ENCODE peak calls at places on chromosomes 6 and 20, in nine cellular contexts. C is effector CD8-positive, alpha-beta T cell; V is A549; U is ureter; B is C1 segment of cervical spinal cord; A is amniotic stem cell; G is sciatic nerve; H is breast epithelium; T is stimulated activated CD4-positive, alpha-beta T cell treated with anti-CD3 and anti-CD28 coated beads, Interleukin-1b, Interleukin-23, amount 100 ng/mL, for 1 hour. Q is an unnamed sample.

GRCh38 chr6:107493158-107494057 is 3.5 kb downstream of the SOBP start:
- DNase-seq in C (no peak), V (no peak), U (no peak), B (peak), A (no peak), G (no peak), H (no peak), T (no peak), Q (no peak)

GRCh38 chr20:50510706-50511401 is 671 bp downstream of the PTPN1 start:
- DNase-seq in C (no peak), V (no peak), U (no peak), B (peak), A (no peak), G (peak), H (no peak), T (no peak), Q (peak)

GRCh38 chr20:44087857-44088120 is 99.2 kb downstream of the JPH2 start:
- DNase-seq in C (no peak), V (no peak), U (no peak), B (no peak), A (no peak), G (no peak), H (no peak), T (no peak), Q (no peak)

GRCh38 chr6:3812596-3812995 is 36.6 kb upstream of the FAM50B start:
- DNase-seq in C (no peak), V (no peak), U (no peak), B (no peak), A (no peak), G (no peak), H (no peak), T (no peak), Q (no peak)

GRCh38 chr6:160174681-160175080 is 53.1 kb downstream of the SLC22A1 start:
- DNase-seq in C (no peak), V (no peak), U (no peak), B (no peak), A (no peak), G (no peak), H (no peak), T (no peak), Q (no peak)

GRCh38 chr6:7087491-7087979 is 20.2 kb upstream of the RREB1 start:
- DNase-seq in C (no peak), V (no peak), U (no peak), B (no peak), A (no peak), G (no peak), H (no peak), T (no peak), Q (peak)

GRCh38 chr20:63574156-63574828 is at the start of gene HELZ2:
- DNase-seq in C (peak), V (no peak), U (peak), B (no peak), A (peak), G (peak), H (peak), T (no peak), Q (peak)

GRCh38 chr6:32692019-32692418 is 25.6 kb upstream of the HLA-DQB1 start:
- DNase-seq in C (peak), V (peak), U (peak), B (no peak), A (no peak), G (no peak), H (no peak), T (no peak), Q (peak)

GRCh38 chr20:16475225-16475624 is 98.0 kb downstream of the KIF16B start:
- DNase-seq in C (no peak), V (peak), U (no peak), B (no peak), A (no peak), G (no peak), H (no peak), T (no peak), Q (no peak)

GRCh38 chr6:10999994-11000393 is 44.1 kb downstream of the ELOVL2 start:
- DNase-seq in C (no peak), V (no peak), U (no peak), B (no peak), A (no peak), G (no peak), H (no peak), T (no peak), Q (no peak)

GRCh38 chr6:93304514-93304913 is 114.8 kb downstream of the EPHA7 start:
- DNase-seq in C (no peak), V (no peak), U (no peak), B (no peak), A (no peak), G (no peak), H (no peak), T (no peak), Q (no peak)

GRCh38 chr6:122495612-122496011 is 24.0 kb upstream of the SERINC1 start:
- DNase-seq in C (no peak), V (no peak), U (no peak), B (no peak), A (no peak), G (no peak), H (no peak), T (no peak), Q (peak)